ENCODE peak calls at places on chromosomes 11 and 22, in eight cellular contexts. O, M, H, K, C, L, P and W are unnamed samples. For H3K4me1, the result is how much of the 10 kb centered on the place peaks cover.

GRCh38 chr11:2155511-2155910 is 5.5 kb downstream of the INS start:
- DNase-seq in O (no peak), M (no peak), H (no peak), K (no peak), C (no peak), L (no peak), P (no peak), W (no peak)

GRCh38 chr11:121437018-121437685 is 15.0 kb upstream of the SORL1 start:
- DNase-seq in O (no peak), M (no peak), H (no peak), K (no peak), C (no peak), L (no peak), P (no peak), W (no peak)

GRCh38 chr11:111408789-111409727 is 30.0 kb upstream of the POU2AF1 start:
- DNase-seq in O (no peak), M (no peak), H (no peak), K (no peak), C (no peak), L (peak), P (no peak), W (no peak)

GRCh38 chr22:28402066-28402465 is 277.6 kb downstream of the TTC28 start:
- DNase-seq in O (no peak), M (no peak), H (no peak), K (no peak), C (no peak), L (no peak), P (no peak), W (no peak)

GRCh38 chr11:67452141-67452952 is at the start of gene GPR152:
- DNase-seq in O (no peak), M (no peak), H (no peak), K (peak), C (no peak), L (no peak), P (no peak), W (no peak)

GRCh38 chr11:17915500-17916143 is 97.2 kb downstream of the SERGEF start:
- DNase-seq in O (peak), M (no peak), H (no peak), K (no peak), C (no peak), L (no peak), P (no peak), W (no peak)

GRCh38 chr11:64250875-64251721 is at the start of gene PLCB3:
- DNase-seq in O (peak), M (peak), H (peak), K (peak), C (peak), L (no peak), P (peak), W (no peak)

GRCh38 chr11:113957016-113957415 is 17.9 kb upstream of the HTR3A start:
- DNase-seq in O (no peak), M (peak), H (no peak), K (no peak), C (no peak), L (no peak), P (no peak), W (no peak)

GRCh38 chr11:2700415-2701211 is 819 bp upstream of the KCNQ1OT1 start:
- DNase-seq in O (peak), M (peak), H (no peak), K (peak), C (peak), L (peak), P (peak), W (no peak)

GRCh38 chr11:122197055-122197987 is 81.3 kb upstream of the BLID start:
- DNase-seq in O (no peak), M (no peak), H (no peak), K (no peak), C (no peak), L (peak), P (no peak), W (peak)

GRCh38 chr11:110305169-110306018 is 9.0 kb upstream of the RDX start:
- DNase-seq in O (no peak), M (no peak), H (no peak), K (no peak), C (peak), L (no peak), P (no peak), W (no peak)

GRCh38 chr22:40690370-40690769 is 11.1 kb downstream of the MCHR1 start:
- DNase-seq in O (peak), M (no peak), H (no peak), K (no peak), C (no peak), L (no peak), P (no peak), W (no peak)

GRCh38 chr11:61052182-61052972 is 49.9 kb upstream of the CD5 start:
- DNase-seq in O (no peak), M (no peak), H (no peak), K (no peak), C (no peak), L (no peak), P (no peak), W (no peak)

GRCh38 chr11:68974421-68975194 is 6.2 kb downstream of the MRGPRD start:
- DNase-seq in O (peak), M (peak), H (no peak), K (peak), C (no peak), L (no peak), P (no peak), W (no peak)

GRCh38 chr11:34358666-34359547 is 1.1 kb upstream of the ABTB2 start:
- DNase-seq in O (peak), M (peak), H (peak), K (peak), C (peak), L (peak), P (peak), W (peak)

GRCh38 chr22:45709004-45709739 is 37.5 kb downstream of the ATXN10 start:
- DNase-seq in O (no peak), M (peak), H (no peak), K (no peak), C (peak), L (no peak), P (no peak), W (no peak)

GRCh38 chr11:23370580-23371275 is 510.5 kb upstream of the CCDC179 start:
- DNase-seq in O (no peak), M (no peak), H (no peak), K (no peak), C (no peak), L (no peak), P (no peak), W (no peak)

GRCh38 chr11:33379931-33380330 is 122.8 kb downstream of the HIPK3 start:
- DNase-seq in O (no peak), M (no peak), H (no peak), K (no peak), C (no peak), L (no peak), P (no peak), W (no peak)

GRCh38 chr22:26416256-26416655 is 12.8 kb upstream of the ASPHD2 start:
- DNase-seq in O (no peak), M (no peak), H (no peak), K (no peak), C (no peak), L (no peak), P (no peak), W (no peak)

GRCh38 chr11:105635466-105635865 is 25.6 kb downstream of the GRIA4 start:
- DNase-seq in O (no peak), M (no peak), H (no peak), K (no peak), C (no peak), L (no peak), P (no peak), W (no peak)

GRCh38 chr22:50477923-50478322 is 3.1 kb upstream of the SBF1 start:
- DNase-seq in O (no peak), M (peak), H (no peak), K (no peak), C (no peak), L (no peak), P (no peak), W (no peak)

GRCh38 chr22:50476819-50477344 is 2.0 kb upstream of the SBF1 start:
- DNase-seq in O (no peak), M (no peak), H (no peak), K (peak), C (no peak), L (no peak), P (no peak), W (no peak)

GRCh38 chr22:50474711-50475651 is at the start of gene SBF1:
- DNase-seq in O (peak), M (peak), H (peak), K (peak), C (peak), L (peak), P (peak), W (peak)

GRCh38 chr22:50473855-50474671 is 772 bp downstream of the SBF1 start:
- DNase-seq in O (peak), M (peak), H (no peak), K (peak), C (peak), L (no peak), P (peak), W (no peak)

GRCh38 chr22:50475652-50476002 is 792 bp upstream of the SBF1 start:
- DNase-seq in O (no peak), M (no peak), H (no peak), K (no peak), C (no peak), L (no peak), P (no peak), W (no peak)
- H3K4me3 ChIP-seq in O (peak), M (peak), H (peak), K (no peak), C (peak), L (peak), P (no peak), W (peak)

GRCh38 chr11:90434858-90435257 is 212.0 kb upstream of the CHORDC1 start:
- DNase-seq in O (peak), M (peak), H (no peak), K (no peak), C (no peak), L (no peak), P (peak), W (no peak)
- TF ChIP-seq CTCF in O (no peak), M (peak), H (no peak), K (peak), C (peak), L (no peak), P (no peak), W (no peak)

GRCh38 chr22:50144005-50144614 is 26.4 kb upstream of the PANX2 start:
- DNase-seq in O (no peak), M (no peak), H (no peak), K (no peak), C (no peak), L (no peak), P (no peak), W (no peak)
- H3K4me1 ChIP-seq in O (under half), M (under half), H (under half), K (under half), C (under half), L (under half), P (under half), W (under half)

GRCh38 chr11:82932564-82932963 is 31.0 kb downstream of the DDIAS start:
- DNase-seq in O (no peak), M (no peak), H (no peak), K (no peak), C (no peak), L (no peak), P (no peak), W (no peak)

GRCh38 chr11:82927264-82927880 is 25.8 kb downstream of the DDIAS start:
- DNase-seq in O (peak), M (peak), H (no peak), K (no peak), C (peak), L (no peak), P (peak), W (no peak)

GRCh38 chr11:82930734-82931133 is 29.2 kb downstream of the DDIAS start:
- DNase-seq in O (no peak), M (no peak), H (no peak), K (no peak), C (no peak), L (no peak), P (no peak), W (no peak)

GRCh38 chr11:82930229-82930628 is 28.7 kb downstream of the DDIAS start:
- DNase-seq in O (no peak), M (no peak), H (no peak), K (no peak), C (no peak), L (no peak), P (no peak), W (no peak)

DNA sequence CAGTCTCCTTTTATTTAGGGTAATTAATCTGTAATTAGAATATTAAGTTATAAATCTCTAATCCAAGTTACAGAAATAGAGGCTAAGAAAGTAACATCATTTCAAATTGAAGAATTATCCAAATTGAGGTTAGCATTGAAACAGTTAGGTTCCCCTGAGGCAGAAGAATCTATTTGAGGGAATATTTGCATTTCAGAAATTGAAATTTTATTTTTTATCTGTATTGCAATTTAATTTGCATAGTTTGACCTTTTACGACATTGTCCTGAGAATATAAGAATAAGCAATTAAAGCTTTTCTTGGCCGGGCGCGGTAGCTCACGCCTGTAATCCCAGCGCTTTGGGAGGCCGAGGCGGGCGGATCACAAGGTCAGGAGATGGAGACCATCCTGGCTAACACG is 27.6 kb downstream of the DDIAS start:
- DNase-seq in O (no peak), M (no peak), H (no peak), K (no peak), C (no peak), L (no peak), P (no peak), W (no peak)
- H3K4me3 ChIP-seq in O (no peak), M (no peak), H (no peak), K (no peak), C (no peak), L (no peak), P (no peak), W (no peak)

DNA sequence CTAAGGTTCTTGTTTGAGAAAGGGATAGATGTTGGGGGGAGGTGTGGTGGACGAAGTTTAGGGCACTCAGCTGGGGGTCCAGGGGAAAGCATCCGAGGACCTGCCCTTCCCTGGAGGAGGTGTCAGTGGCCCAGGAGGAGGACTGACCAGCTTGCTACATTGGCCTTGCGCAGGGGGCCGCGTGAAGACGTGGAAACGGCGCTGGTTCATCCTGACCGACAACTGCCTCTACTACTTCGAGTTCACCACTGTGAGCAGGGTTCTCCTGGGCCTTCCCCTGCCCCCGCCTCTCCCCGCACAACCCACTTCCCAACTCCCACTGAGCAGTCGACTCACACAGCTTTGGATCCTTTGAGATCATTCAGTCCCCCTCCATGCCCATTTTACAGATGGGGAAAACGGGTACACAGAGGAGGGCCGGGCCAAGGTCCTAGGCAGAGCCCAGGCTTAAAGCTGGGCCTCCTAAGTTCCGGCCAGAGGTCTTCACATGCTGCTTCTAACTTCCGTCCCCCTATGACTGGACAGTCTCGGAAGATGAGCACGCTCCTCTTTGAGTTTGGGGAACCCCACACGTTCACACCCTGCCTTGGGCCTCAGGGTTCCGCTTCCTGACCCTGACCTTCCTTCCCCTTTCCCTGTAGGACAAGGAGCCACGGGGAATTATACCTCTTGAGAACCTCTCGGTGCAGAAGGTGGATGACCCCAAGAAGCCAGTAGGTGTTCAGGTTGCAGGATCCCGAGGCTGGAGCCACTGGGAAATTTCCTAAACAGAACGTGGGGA is 28.7 kb downstream of the CYTH4 start:
- DNase-seq in O (no peak), M (no peak), H (no peak), K (no peak), C (no peak), L (peak), P (no peak), W (no peak)
- TF ChIP-seq CTCF in O (no peak), M (no peak), H (no peak), K (no peak), C (no peak), L (no peak), P (no peak), W (no peak)

GRCh38 chr11:87263979-87264378 is 226.2 kb downstream of the TMEM135 start:
- DNase-seq in O (no peak), M (no peak), H (no peak), K (no peak), C (no peak), L (no peak), P (no peak), W (no peak)

GRCh38 chr11:87258171-87258833 is 220.6 kb downstream of the TMEM135 start:
- DNase-seq in O (no peak), M (no peak), H (no peak), K (no peak), C (no peak), L (no peak), P (no peak), W (no peak)

GRCh38 chr11:87259731-87260130 is 222.0 kb downstream of the TMEM135 start:
- DNase-seq in O (no peak), M (no peak), H (no peak), K (no peak), C (no peak), L (no peak), P (peak), W (no peak)

GRCh38 chr11:87263439-87263838 is 225.7 kb downstream of the TMEM135 start:
- DNase-seq in O (no peak), M (no peak), H (no peak), K (no peak), C (no peak), L (no peak), P (no peak), W (no peak)

GRCh38 chr11:87260811-87261210 is 223.1 kb downstream of the TMEM135 start:
- DNase-seq in O (no peak), M (no peak), H (no peak), K (no peak), C (no peak), L (no peak), P (no peak), W (no peak)
- H3K4me1 ChIP-seq in O (under half), M (under half), H (under half), K (under half), C (under half), L (under half), P (under half), W (half or more)

DNA sequence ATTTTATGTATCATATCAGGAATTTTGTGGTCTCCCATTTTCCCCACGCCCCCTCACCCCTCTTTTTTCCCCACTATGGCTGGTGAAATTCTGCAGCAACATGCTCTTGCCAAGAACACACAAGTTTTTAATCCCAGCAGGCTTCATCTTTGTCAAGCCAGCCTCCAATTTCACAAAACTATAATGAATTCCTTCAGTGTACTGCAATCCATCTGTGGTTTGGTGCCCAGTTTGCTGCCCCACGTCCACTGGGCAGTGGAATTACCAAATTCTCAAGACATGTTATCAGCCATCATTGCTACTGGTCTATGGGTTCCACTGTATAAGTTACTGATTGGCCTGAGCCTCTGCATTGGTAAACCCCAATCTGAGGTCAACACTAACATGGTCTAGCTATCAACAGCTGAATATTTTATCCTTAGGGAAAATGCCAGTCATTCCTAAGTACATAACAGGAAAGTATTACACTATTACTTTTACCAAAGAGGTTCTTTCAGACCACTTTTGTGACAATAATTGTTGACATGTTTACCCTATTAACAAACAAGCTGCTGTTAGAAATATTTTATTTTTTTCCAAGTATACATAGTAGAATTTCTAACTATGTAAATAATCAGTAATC is 1.7 kb upstream of the PICALM start:
- DNase-seq in O (no peak), M (no peak), H (no peak), K (no peak), C (no peak), L (no peak), P (no peak), W (no peak)
- H3K4me3 ChIP-seq in O (no peak), M (no peak), H (no peak), K (no peak), C (no peak), L (no peak), P (no peak), W (no peak)